ENCODE peak calls at places on chromosomes 13 and 19, in nine cellular contexts. E, I, A, H, B, G, U, O and P are unnamed samples.

GRCh38 chr19:42353341-42354015 is 28.0 kb downstream of the MEGF8 start:
- DNase-seq in A (no peak), B (no peak), U (no peak), I (no peak), G (no peak), O (no peak), H (no peak), E (no peak), P (no peak)

GRCh38 chr13:111177081-111177711 is 62.1 kb downstream of the ARHGEF7 start:
- DNase-seq in O (peak; percentile 81), G (no peak), A (peak; percentile 68), I (peak; percentile 55), H (no peak), B (no peak), U (peak; percentile 81), E (no peak), P (peak; percentile 48)

GRCh38 chr13:105441406-105441805 is 1094.1 kb downstream of the EFNB2 start:
- DNase-seq in H (no peak), E (no peak), O (no peak), U (no peak), B (no peak), I (no peak), G (no peak), A (no peak), P (no peak)

GRCh38 chr13:77853701-77854100 is 64.9 kb downstream of the EDNRB start:
- DNase-seq in I (no peak), U (no peak), B (no peak), G (no peak), O (no peak), E (no peak), A (no peak), H (no peak), P (no peak)

GRCh38 chr19:10450853-10451609 is 30.7 kb downstream of the PDE4A start:
- DNase-seq in B (no peak), A (no peak), G (peak; percentile 76), U (no peak), O (no peak), H (no peak), I (no peak), E (no peak), P (no peak)

GRCh38 chr13:42361701-42362100 is 89.7 kb downstream of the AKAP11 start:
- DNase-seq in G (no peak), A (no peak), I (no peak), O (no peak), E (no peak), B (no peak), H (no peak), U (no peak), P (no peak)

GRCh38 chr19:50728084-50728737 is 5.0 kb downstream of the CLEC11A start:
- DNase-seq in G (peak; percentile 84), A (peak; percentile 75), U (peak; percentile 78), I (peak; percentile 75), O (peak; percentile 81), H (no peak), E (no peak), B (peak; percentile 69), P (no peak)

GRCh38 chr13:44004881-44005280 is 125.2 kb downstream of the LACC1 start:
- DNase-seq in U (no peak), I (no peak), B (no peak), A (peak; percentile 80), E (no peak), H (no peak), O (no peak), G (no peak), P (no peak)

GRCh38 chr13:62014299-62014698 is 598.6 kb upstream of the PCDH20 start:
- DNase-seq in E (no peak), I (no peak), U (no peak), A (peak; percentile 1), B (no peak), G (no peak), O (no peak), H (no peak), P (no peak)

GRCh38 chr19:40369797-40370196 is 20.2 kb downstream of the HIPK4 start:
- DNase-seq in G (no peak), E (no peak), B (no peak), U (no peak), H (no peak), I (no peak), A (no peak), O (no peak), P (no peak)

GRCh38 chr19:7968796-7969559 is 25.5 kb upstream of the TIMM44 start:
- DNase-seq in A (no peak), O (no peak), B (no peak), I (no peak), G (no peak), E (no peak), U (no peak), H (no peak), P (no peak)

GRCh38 chr13:107450931-107451330 is 764.4 kb downstream of the LIG4 start:
- DNase-seq in I (no peak), G (no peak), U (peak; percentile 34), O (peak; percentile 25), B (no peak), A (peak; percentile 99), E (no peak), H (no peak), P (no peak)

GRCh38 chr13:78998736-78999135 is 339.8 kb upstream of the OBI1 start:
- DNase-seq in I (no peak), O (no peak), E (no peak), G (no peak), H (no peak), U (no peak), B (no peak), A (no peak), P (no peak)

GRCh38 chr19:39327990-39328705 is 7.5 kb upstream of the LRFN1 start:
- DNase-seq in B (peak; percentile 90), U (peak; percentile 74), O (peak; percentile 92), G (peak; percentile 83), I (peak; percentile 87), H (no peak), E (peak; percentile 80), A (peak; percentile 53), P (peak; percentile 83)

DNA sequence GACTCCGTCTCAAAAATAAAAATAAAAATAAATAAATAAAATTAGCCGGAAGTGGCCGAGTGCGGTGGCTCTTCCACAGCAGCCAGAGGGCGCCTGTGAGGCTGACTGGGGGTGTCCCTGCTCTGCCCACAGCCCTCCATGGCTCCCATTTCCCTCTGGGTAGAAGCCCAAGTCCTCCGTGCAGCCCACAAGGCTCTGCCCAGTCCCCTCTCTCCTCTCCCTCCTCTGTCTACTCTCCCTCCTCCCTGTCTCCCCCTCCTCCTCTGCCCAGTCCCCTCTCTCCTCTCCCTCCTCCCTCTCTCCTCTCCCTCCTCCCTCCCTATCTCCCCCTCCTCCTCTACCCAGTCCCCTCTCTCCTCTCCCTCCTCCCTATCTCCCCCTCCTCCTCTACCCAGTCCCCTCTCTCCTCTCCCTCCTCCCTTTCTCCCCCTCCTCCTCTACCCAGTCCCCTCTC is 20.4 kb downstream of the MISP start:
- DNase-seq in G (peak; percentile 63), I (no peak), O (no peak), B (no peak), E (no peak), U (no peak), H (no peak), A (peak; percentile 43), P (no peak)
- TF ChIP-seq CTCF in G (peak; percentile 29), I (peak; percentile 54), O (peak; percentile 47), B (peak; percentile 45), E (peak; percentile 48), U (peak; percentile 57), H (peak; percentile 48), A (peak; percentile 57), P (no peak)

GRCh38 chr19:29121684-29122083 is 91.3 kb downstream of the UQCRFS1 start:
- DNase-seq in U (no peak), I (no peak), E (no peak), A (no peak), O (no peak), G (no peak), H (no peak), B (no peak), P (no peak)
- TF ChIP-seq CTCF in U (peak; percentile 42), I (peak; percentile 58), E (no peak), A (peak; percentile 44), O (peak; percentile 50), G (no peak), H (peak; percentile 24), B (peak; percentile 56), P (no peak)

DNA sequence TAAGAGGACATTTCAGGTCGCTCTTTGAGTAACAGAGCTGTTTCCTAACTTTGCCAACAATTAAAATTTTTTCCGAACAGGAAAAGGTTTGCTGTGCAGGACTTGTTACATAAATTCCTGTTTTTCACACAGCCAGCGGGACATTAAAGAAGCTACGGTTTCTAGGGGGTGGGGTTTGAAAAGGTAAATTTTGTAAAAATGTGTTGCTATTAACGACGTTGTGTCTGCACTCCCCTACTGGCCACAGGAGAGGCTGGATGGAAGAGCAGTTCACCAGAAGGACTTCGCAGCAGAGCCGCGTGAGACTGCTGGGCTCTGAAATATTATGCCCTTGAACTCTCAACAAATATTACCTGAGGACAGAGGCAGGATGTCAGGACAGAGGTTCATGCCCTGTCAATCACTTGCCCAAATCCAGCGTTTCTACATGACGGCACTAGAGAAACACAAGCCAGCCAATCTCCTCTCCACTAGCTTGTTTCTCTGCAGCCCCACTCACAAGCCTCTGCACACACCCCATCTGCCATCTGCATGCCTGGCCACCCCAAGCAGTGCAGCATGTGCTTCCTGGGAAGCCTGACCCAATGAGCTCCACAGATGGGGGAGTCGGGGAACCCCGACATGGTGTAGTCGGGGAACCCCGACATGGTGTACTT is 102.0 kb downstream of the FOXO1 start:
- DNase-seq in B (no peak), I (no peak), A (no peak), O (no peak), G (no peak), U (no peak), H (no peak), E (no peak), P (no peak)
- TF ChIP-seq CTCF in B (peak; percentile 16), I (peak; percentile 50), A (no peak), O (no peak), G (peak; percentile 21), U (peak; percentile 28), H (no peak), E (no peak), P (no peak)

GRCh38 chr13:93709511-93710244 is 483.1 kb downstream of the GPC6 start:
- DNase-seq in H (no peak), I (no peak), E (no peak), U (no peak), B (no peak), A (no peak), O (no peak), G (no peak), P (no peak)

GRCh38 chr13:93714171-93714570 is 487.6 kb downstream of the GPC6 start:
- DNase-seq in U (no peak), G (no peak), E (no peak), B (no peak), H (no peak), O (no peak), A (peak; percentile 15), I (no peak), P (no peak)

DNA sequence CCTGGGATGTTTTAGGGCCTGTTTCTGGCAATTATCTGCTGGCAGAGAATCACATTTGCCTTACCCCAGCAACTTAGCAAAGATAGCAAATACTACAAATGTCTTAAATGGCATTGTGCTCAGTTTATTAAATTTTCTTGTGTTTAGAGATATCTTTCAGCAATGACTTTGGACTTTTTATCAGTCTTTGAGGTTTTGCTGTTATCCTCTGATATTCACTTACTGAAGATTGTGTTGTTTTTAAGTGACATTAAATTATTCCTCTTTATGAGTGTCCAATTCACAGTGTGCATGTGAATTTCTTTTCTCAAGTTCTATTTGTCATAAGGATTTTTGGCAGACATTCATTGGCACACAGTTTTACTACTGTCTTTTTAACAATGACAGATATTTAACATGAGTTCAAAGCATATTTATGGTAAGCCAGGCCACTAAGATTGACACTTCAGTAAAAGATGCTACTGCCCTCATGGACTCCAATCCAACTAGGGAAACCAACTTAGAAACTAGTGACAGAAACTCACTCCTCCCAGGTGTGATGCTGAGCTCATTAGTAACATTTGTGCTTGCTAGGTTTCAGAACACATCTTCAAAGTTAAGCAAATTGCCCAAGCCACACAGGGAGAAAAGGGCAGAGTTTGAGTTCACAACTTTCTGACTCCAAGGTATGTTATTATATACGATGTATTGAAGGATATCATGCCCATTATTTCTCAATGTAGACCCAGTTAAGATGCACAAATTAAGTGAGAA is 481.9 kb downstream of the GPC6 start:
- DNase-seq in A (no peak), I (no peak), O (no peak), G (no peak), U (no peak), H (no peak), E (no peak), B (no peak), P (no peak)
- TF ChIP-seq CTCF in A (no peak), I (no peak), O (no peak), G (no peak), U (no peak), H (no peak), E (no peak), B (no peak), P (no peak)